ENCODE peak calls at places on chromosome 2, in nine cellular contexts. J is left ventricle myocardium inferior, R is ascending aorta, I is H9, P is mammary epithelial cell, K is IMR-90, D is neural progenitor cell, O is heart right ventricle, S is A549. Y is an unnamed sample.

GRCh38 chr2:240886678-240887574 is 9.0 kb downstream of the MAB21L4 start:
- DNase-seq in O (no peak), S (no peak), R (no peak), I (no peak), D (no peak), P (no peak), K (no peak), J (no peak), Y (no peak)

GRCh38 chr2:82675186-82675585 is 1783.9 kb downstream of the SUCLG1 start:
- DNase-seq in O (no peak), S (no peak), J (no peak), I (no peak), K (no peak), P (peak; percentile 2), R (no peak), D (no peak), Y (no peak)

GRCh38 chr2:138113871-138114525 is 149.7 kb downstream of the HNMT start:
- DNase-seq in O (no peak), J (no peak), S (no peak), I (no peak), D (no peak), P (no peak), K (no peak), R (no peak), Y (no peak)

GRCh38 chr2:105421053-105421452 is 22.2 kb upstream of the FHL2 start:
- DNase-seq in K (no peak), S (no peak), O (no peak), D (no peak), I (no peak), J (no peak), R (no peak), P (no peak), Y (no peak)

GRCh38 chr2:67616749-67617148 is 219.6 kb downstream of the ETAA1 start:
- DNase-seq in J (peak; percentile 16), K (peak; percentile 96), I (no peak), P (no peak), D (no peak), O (peak; percentile 49), S (no peak), R (no peak), Y (no peak)

GRCh38 chr2:151205601-151206000 is 56.1 kb downstream of the RBM43 start:
- DNase-seq in P (no peak), R (no peak), O (no peak), D (no peak), S (no peak), I (no peak), K (no peak), J (no peak), Y (no peak)

GRCh38 chr2:36322108-36322507 is 33.5 kb upstream of the CRIM1 start:
- DNase-seq in I (peak; percentile 36), P (peak; percentile 42), K (peak; percentile 70), D (peak; percentile 65), R (no peak), O (no peak), S (no peak), J (no peak), Y (no peak)

GRCh38 chr2:164599954-164600589 is 21.2 kb downstream of the GRB14 start:
- DNase-seq in O (peak; percentile 40), J (no peak), S (peak; percentile 53), K (peak; percentile 50), I (peak; percentile 46), R (no peak), P (peak; percentile 70), D (peak; percentile 84), Y (peak; percentile 46)

GRCh38 chr2:111219734-111220505 is 99.2 kb downstream of the BCL2L11 start:
- DNase-seq in I (no peak), K (no peak), S (no peak), J (no peak), P (no peak), D (no peak), O (no peak), R (no peak), Y (peak; percentile 16)

GRCh38 chr2:240593026-240593702 is 6.6 kb downstream of the CAPN10 start:
- DNase-seq in J (peak; percentile 54), R (no peak), K (no peak), P (no peak), O (peak; percentile 58), D (no peak), I (no peak), S (no peak), Y (no peak)

GRCh38 chr2:22450831-22451230 is 934.1 kb upstream of the KLHL29 start:
- DNase-seq in D (no peak), I (no peak), O (no peak), S (no peak), J (no peak), P (no peak), R (no peak), K (no peak), Y (no peak)

GRCh38 chr2:206423147-206423546 is 20.2 kb upstream of the ADAM23 start:
- DNase-seq in I (peak; percentile 54), K (no peak), S (peak; percentile 8), P (no peak), J (no peak), O (no peak), R (no peak), D (peak; percentile 39), Y (no peak)

GRCh38 chr2:195498839-195499490 is 158.1 kb upstream of the SLC39A10 start:
- DNase-seq in D (no peak), I (no peak), R (no peak), S (no peak), P (no peak), K (peak; percentile 74), J (no peak), O (no peak), Y (no peak)

GRCh38 chr2:26469092-26469710 is 8.7 kb downstream of the OTOF start:
- DNase-seq in S (peak; percentile 65), J (no peak), K (peak; percentile 59), O (no peak), D (peak; percentile 79), P (peak; percentile 45), R (no peak), I (peak; percentile 80), Y (peak; percentile 54)

GRCh38 chr2:8506771-8507170 is 175.1 kb upstream of the ID2 start:
- DNase-seq in I (no peak), D (no peak), J (no peak), R (no peak), P (no peak), O (no peak), S (no peak), K (no peak), Y (no peak)
- TF ChIP-seq CTCF in I (no peak), D (no peak), J (no peak), R (no peak), P (no peak), O (no peak), S (no peak), K (no peak), Y (no peak)

GRCh38 chr2:79552653-79553052 is 39.8 kb downstream of the CTNNA2 start:
- DNase-seq in J (no peak), D (no peak), K (no peak), I (no peak), S (no peak), R (no peak), O (no peak), P (no peak), Y (no peak)
- H3K9me3 ChIP-seq in J (peaks cover 82% of the 10 kb centered on the region), D (peaks cover 10% of the 10 kb centered on the region), K (peaks cover 7% of the 10 kb centered on the region), I (peaks cover 56% of the 10 kb centered on the region), S (peaks cover 51% of the 10 kb centered on the region), R (no peaks in the 10 kb centered on the region), O (peaks cover 61% of the 10 kb centered on the region), P (peaks cover 43% of the 10 kb centered on the region), Y (peaks cover 11% of the 10 kb centered on the region)

GRCh38 chr2:3146175-3146574 is 231.4 kb downstream of the EIPR1 start:
- DNase-seq in D (no peak), O (no peak), J (no peak), P (no peak), R (no peak), I (no peak), K (no peak), S (no peak), Y (no peak)

GRCh38 chr2:3143602-3144001 is 234.0 kb downstream of the EIPR1 start:
- DNase-seq in O (no peak), I (peak; percentile 10), S (no peak), P (no peak), R (no peak), K (no peak), D (no peak), J (no peak), Y (no peak)

GRCh38 chr2:3145471-3146027 is 232.1 kb downstream of the EIPR1 start:
- DNase-seq in R (no peak), P (no peak), J (no peak), I (peak; percentile 33), S (no peak), K (no peak), D (no peak), O (no peak), Y (no peak)

GRCh38 chr2:3142961-3143571 is 234.6 kb downstream of the EIPR1 start:
- DNase-seq in O (no peak), P (no peak), D (no peak), S (no peak), I (no peak), R (no peak), J (no peak), K (no peak), Y (no peak)

DNA sequence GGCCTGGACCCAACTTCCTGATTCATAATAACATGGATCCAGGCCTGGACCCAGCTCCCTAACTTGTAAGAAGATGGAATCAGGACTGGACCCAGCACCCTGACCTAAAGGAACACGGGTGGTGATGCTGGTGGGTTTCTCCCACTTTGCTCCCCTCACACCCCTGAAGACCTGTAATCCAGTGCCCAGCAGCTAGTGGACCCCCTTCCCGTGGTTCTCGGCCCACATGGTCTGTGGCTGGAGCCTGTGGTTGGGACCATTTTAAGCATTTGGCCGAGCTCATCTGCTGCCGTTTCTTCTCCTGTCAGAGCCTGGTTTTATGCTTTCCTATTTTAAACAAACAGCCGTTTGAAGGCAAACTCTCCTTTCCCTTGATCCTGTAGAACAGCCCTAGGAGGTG is 232.8 kb downstream of the EIPR1 start:
- DNase-seq in K (no peak), S (no peak), D (no peak), O (no peak), R (no peak), P (no peak), J (no peak), I (peak; percentile 7), Y (no peak)
- TF ChIP-seq CTCF in K (no peak), S (no peak), D (no peak), O (no peak), R (no peak), P (no peak), J (no peak), I (no peak), Y (no peak)

GRCh38 chr2:2272841-2273240 is 58.2 kb downstream of the MYT1L start:
- DNase-seq in O (no peak), P (no peak), D (no peak), J (no peak), S (no peak), R (no peak), K (no peak), I (no peak), Y (peak; percentile 25)
- H3K9me3 ChIP-seq in O (no peaks in the 10 kb centered on the region), P (peaks cover 21% of the 10 kb centered on the region), D (no peaks in the 10 kb centered on the region), J (no peaks in the 10 kb centered on the region), S (no peaks in the 10 kb centered on the region), R (no peaks in the 10 kb centered on the region), K (peaks cover 42% of the 10 kb centered on the region), I (no peaks in the 10 kb centered on the region), Y (no peaks in the 10 kb centered on the region)